ENCODE peak calls at places on chromosomes 1 and 21, in six cellular contexts. M is hypothalamus, A is heart left ventricle, J is progenitor cell of endocrine pancreas, B is GM12878, D is HEK293T. P is an unnamed sample.
A peak's percentile ranks its signal among the peaks of the same experiment; 100 is the strongest.

GRCh38 chr1:30287976-30288375 is 435.4 kb downstream of the MATN1 start:
- DNase-seq in M (no peak), A (no peak), J (no peak), B (no peak), D (no peak), P (no peak)

GRCh38 chr1:36161656-36162531 is 5.9 kb downstream of the MAP7D1 start:
- DNase-seq in M (no peak), A (peak; percentile 60), J (no peak), B (no peak), D (no peak), P (peak; percentile 75)

GRCh38 chr1:54409156-54410142 is 3.3 kb upstream of the SSBP3 start:
- DNase-seq in M (no peak), A (no peak), J (no peak), B (peak; percentile 48), D (no peak), P (no peak)

GRCh38 chr1:60431593-60431992 is 358.0 kb upstream of the C1orf87 start:
- DNase-seq in M (no peak), A (no peak), J (no peak), B (no peak), D (no peak), P (no peak)

GRCh38 chr1:243725846-243726245 is 124.2 kb downstream of the AKT3 start:
- DNase-seq in M (no peak), A (no peak), J (no peak), B (no peak), D (no peak), P (no peak)

GRCh38 chr1:21703318-21703963 is 34.3 kb upstream of the RAP1GAP start:
- DNase-seq in M (no peak), A (no peak), J (no peak), B (no peak), D (peak; percentile 49), P (no peak)

GRCh38 chr21:30719401-30719800 is 824 bp upstream of the KRTAP21-3 start:
- DNase-seq in M (no peak), A (no peak), J (no peak), B (no peak), D (no peak), P (no peak)

GRCh38 chr1:93306920-93307319 is 38.8 kb upstream of the DR1 start:
- DNase-seq in M (no peak), A (no peak), J (no peak), B (no peak), D (no peak), P (no peak)

GRCh38 chr1:48675251-48675650 is 101.4 kb downstream of the BEND5 start:
- DNase-seq in M (no peak), A (no peak), J (no peak), B (no peak), D (no peak), P (no peak)

GRCh38 chr1:23701996-23702395 is 10.4 kb downstream of the RPL11 start:
- DNase-seq in M (no peak), A (no peak), J (no peak), B (no peak), D (no peak), P (no peak)

GRCh38 chr1:226938903-226939438 is 1.1 kb upstream of the COQ8A start:
- DNase-seq in M (no peak), A (no peak), J (no peak), B (no peak), D (no peak), P (no peak)

GRCh38 chr21:30340714-30341573 is 3.5 kb upstream of the KRTAP27-1 start:
- DNase-seq in M (no peak), A (peak; percentile 25), J (peak; percentile 34), B (no peak), D (peak; percentile 56), P (no peak)

GRCh38 chr21:37675202-37675801 is 241.0 kb downstream of the KCNJ6 start:
- DNase-seq in M (peak; percentile 64), A (peak; percentile 60), J (peak; percentile 64), B (no peak), D (peak; percentile 77), P (peak; percentile 55)